ENCODE peak calls at places on chromosomes 1 and 21, in four cellular contexts. U is neural progenitor cell, H is tibial artery, J is thoracic aorta. A is an unnamed sample. For H3K36me3, the result is how much of the 10 kb centered on the place peaks cover.

GRCh38 chr1:201711811-201712210 is 117.1 kb upstream of the IPO9 start:
- DNase-seq in U (no peak), H (peak), J (no peak), A (no peak)

GRCh38 chr1:54927475-54928240 is 40.7 kb upstream of the DHCR24 start:
- DNase-seq in U (no peak), H (no peak), J (no peak), A (no peak)

GRCh38 chr1:200625381-200625824 is 4.9 kb upstream of the KIF14 start:
- DNase-seq in U (no peak), H (no peak), J (no peak), A (no peak)

GRCh38 chr1:1082239-1083180 is 8.4 kb upstream of the RNF223 start:
- DNase-seq in U (no peak), H (peak), J (no peak), A (peak)

GRCh38 chr1:28509705-28510349 is 4.0 kb downstream of the RCC1 start:
- DNase-seq in U (no peak), H (no peak), J (no peak), A (no peak)

GRCh38 chr1:94876362-94876761 is 50.5 kb downstream of the CNN3 start:
- DNase-seq in U (no peak), H (no peak), J (no peak), A (no peak)

GRCh38 chr1:198986041-198986440 is 347.2 kb downstream of the PTPRC start:
- DNase-seq in U (no peak), H (no peak), J (no peak), A (no peak)

GRCh38 chr1:229880271-229881170 is 186.5 kb upstream of the GALNT2 start:
- DNase-seq in U (no peak), H (no peak), J (no peak), A (peak)

GRCh38 chr21:38401527-38401926 is 96.8 kb downstream of the ERG start:
- DNase-seq in U (no peak), H (no peak), J (no peak), A (no peak)

GRCh38 chr1:156383023-156383422 is 14.0 kb downstream of the RHBG start:
- DNase-seq in U (peak), H (no peak), J (no peak), A (no peak)

GRCh38 chr1:186498695-186499389 is 37.9 kb upstream of the PDC start:
- DNase-seq in U (no peak), H (no peak), J (no peak), A (no peak)

DNA sequence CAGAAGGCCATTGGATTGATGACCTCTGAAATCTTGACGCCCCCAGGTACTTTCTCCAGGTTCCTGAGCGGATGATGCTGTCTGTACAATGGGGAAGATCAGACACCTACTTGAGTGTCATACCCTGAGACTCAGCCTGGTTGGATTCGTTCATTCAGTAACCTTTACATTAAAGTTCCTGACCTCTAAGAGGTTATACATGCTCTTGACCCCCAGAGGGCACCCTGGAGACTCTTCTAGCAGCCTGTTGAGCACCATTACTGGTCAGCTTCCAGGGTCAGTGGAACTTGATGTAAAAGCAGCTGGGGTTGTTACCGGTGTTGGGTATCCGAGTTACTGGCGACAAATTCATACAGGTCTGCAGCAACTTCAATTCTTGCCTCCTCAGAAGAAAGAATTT is 114.3 kb upstream of the ZNF678 start:
- DNase-seq in U (peak), H (no peak), J (no peak), A (no peak)
- TF ChIP-seq CTCF in U (peak), H (no peak), J (no peak), A (peak)

GRCh38 chr1:207026177-207026576 is 6.4 kb downstream of the C1orf116 start:
- DNase-seq in U (no peak), H (no peak), J (no peak), A (no peak)

GRCh38 chr1:207022996-207023679 is 9.4 kb downstream of the C1orf116 start:
- DNase-seq in U (no peak), H (no peak), J (no peak), A (no peak)

GRCh38 chr1:207025144-207025880 is 7.2 kb downstream of the C1orf116 start:
- DNase-seq in U (peak), H (no peak), J (no peak), A (no peak)

GRCh38 chr1:207021876-207022596 is 10.5 kb downstream of the C1orf116 start:
- DNase-seq in U (no peak), H (no peak), J (no peak), A (no peak)

GRCh38 chr1:207024202-207025143 is 8.1 kb downstream of the C1orf116 start:
- DNase-seq in U (no peak), H (no peak), J (no peak), A (no peak)
- H3K27ac ChIP-seq in U (no peak), H (peak), J (peak), A (peak)

GRCh38 chr1:154547333-154547732 is 11.1 kb downstream of the UBE2Q1 start:
- DNase-seq in U (no peak), H (no peak), J (no peak), A (no peak)

GRCh38 chr1:154548028-154548427 is 10.4 kb downstream of the UBE2Q1 start:
- DNase-seq in U (no peak), H (no peak), J (no peak), A (no peak)

GRCh38 chr1:154550070-154550469 is 8.4 kb downstream of the UBE2Q1 start:
- DNase-seq in U (no peak), H (no peak), J (no peak), A (no peak)

GRCh38 chr1:154550657-154551056 is 7.8 kb downstream of the UBE2Q1 start:
- DNase-seq in U (no peak), H (no peak), J (no peak), A (no peak)

GRCh38 chr1:154549371-154549770 is 9.1 kb downstream of the UBE2Q1 start:
- DNase-seq in U (no peak), H (no peak), J (no peak), A (no peak)
- H3K36me3 ChIP-seq in U (under half), H (half or more), J (half or more), A (half or more)

GRCh38 chr1:18612088-18612487 is 18.6 kb upstream of the PAX7 start:
- DNase-seq in U (no peak), H (peak), J (no peak), A (no peak)

GRCh38 chr1:18606443-18607288 is 24.0 kb upstream of the PAX7 start:
- DNase-seq in U (no peak), H (no peak), J (no peak), A (no peak)

GRCh38 chr1:18611311-18611710 is 19.3 kb upstream of the PAX7 start:
- DNase-seq in U (no peak), H (no peak), J (no peak), A (no peak)

GRCh38 chr1:18607289-18607760 is 23.3 kb upstream of the PAX7 start:
- DNase-seq in U (no peak), H (no peak), J (no peak), A (no peak)

DNA sequence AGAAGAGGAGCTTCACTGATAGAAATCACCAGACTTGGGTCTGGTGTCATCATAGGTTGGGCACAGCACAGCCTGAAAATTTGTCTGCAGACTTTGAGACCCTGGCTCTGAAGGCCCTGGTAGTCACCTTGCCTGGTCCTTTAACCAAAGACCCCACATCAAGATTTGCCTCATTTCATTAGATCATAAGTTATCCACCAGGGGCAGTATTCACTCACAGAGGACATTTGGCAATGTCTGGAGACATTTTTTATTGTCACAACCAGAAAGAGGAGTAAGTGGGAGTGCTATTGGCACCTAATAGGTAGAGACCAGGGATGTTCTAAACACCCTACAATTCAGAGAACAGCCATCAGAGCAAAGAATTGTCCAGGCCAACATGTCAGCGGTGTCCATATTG is 22.1 kb upstream of the PAX7 start:
- DNase-seq in U (no peak), H (no peak), J (no peak), A (no peak)
- TF ChIP-seq CTCF in U (peak), H (no peak), J (no peak), A (no peak)

GRCh38 chr1:10122926-10123325 is 87.4 kb upstream of the KIF1B start:
- DNase-seq in U (no peak), H (no peak), J (no peak), A (no peak)
- H3K27ac ChIP-seq in U (no peak), H (peak), J (peak), A (peak)

GRCh38 chr1:21034725-21035628 is 141.7 kb downstream of the EIF4G3 start:
- DNase-seq in U (no peak), H (no peak), J (no peak), A (no peak)
- H3K36me3 ChIP-seq in U (under half), H (under half), J (under half), A (under half)

DNA sequence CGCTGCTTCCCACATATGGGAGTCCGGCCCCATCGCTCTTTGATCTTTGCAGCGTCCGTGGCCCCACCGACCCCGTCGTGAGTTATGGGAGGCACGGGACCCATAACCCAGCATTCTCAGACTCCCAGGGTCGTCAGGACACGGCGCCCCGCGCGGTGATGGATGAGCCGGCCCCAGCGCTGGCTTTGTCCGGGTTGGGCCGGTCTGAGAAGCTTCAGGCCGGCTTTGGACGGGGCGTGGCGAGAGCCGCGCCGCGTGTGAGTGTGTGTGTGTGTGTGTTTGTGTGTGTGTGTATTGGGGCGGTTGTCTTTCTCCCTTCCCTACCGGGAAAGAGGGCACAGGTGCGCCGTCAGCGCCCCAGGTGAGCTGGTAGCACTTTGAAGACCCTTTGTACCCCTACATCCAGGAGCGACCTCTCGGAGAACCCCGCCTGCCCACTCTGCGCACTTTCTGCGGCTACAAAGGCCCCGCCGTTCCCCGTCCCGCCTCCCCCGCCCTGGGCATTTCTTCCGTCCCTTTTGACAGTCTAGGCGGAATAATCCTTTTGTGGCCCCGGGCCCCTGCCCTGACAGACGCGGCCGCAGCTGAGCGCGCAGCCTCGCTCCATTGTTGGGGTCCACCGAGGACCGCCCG is 725 bp upstream of the DRAXIN start:
- DNase-seq in U (peak), H (no peak), J (no peak), A (no peak)
- TF ChIP-seq CTCF in U (peak), H (no peak), J (no peak), A (no peak)

DNA sequence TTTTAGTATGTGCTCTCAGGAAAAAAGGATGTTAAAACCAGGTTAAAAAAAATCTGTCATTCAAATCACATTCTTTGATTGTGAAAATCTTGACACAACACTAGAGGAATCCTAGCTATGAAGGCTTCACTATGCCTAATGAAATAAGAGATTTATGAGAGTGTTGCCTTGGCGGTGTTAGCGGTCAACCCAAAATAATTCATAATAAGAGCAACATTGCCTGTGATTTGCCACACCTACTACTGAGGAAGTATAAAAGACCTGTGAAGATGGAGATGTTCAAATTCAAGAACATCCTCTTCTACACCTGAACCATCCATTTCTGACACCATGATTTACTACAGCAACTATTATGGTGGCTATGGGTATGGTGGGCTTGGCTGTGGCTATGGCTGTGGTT is at the start of gene KRTAP20-1:
- DNase-seq in U (no peak), H (no peak), J (no peak), A (no peak)
- H3K27ac ChIP-seq in U (no peak), H (no peak), J (no peak), A (no peak)

A was measured in ascending aorta.